ENCODE peak calls at places on chromosomes 6 and 20, in seven cellular contexts. J is IMR-90, Z is neuronal stem cell, D is mesendoderm, A is mesenchymal stem cell, G is H9, O is H1. R is an unnamed sample. For H3K4me1, the result is how much of the 10 kb centered on the place peaks cover.

GRCh38 chr6:15089569-15090144 is 156.2 kb upstream of the JARID2 start:
- DNase-seq in O (no peak), D (no peak), Z (no peak), J (no peak), G (no peak), A (no peak), R (peak)

GRCh38 chr6:54072708-54073313 is 38.4 kb upstream of the MLIP start:
- DNase-seq in A (no peak), Z (no peak), G (no peak), D (peak), J (no peak), O (no peak), R (no peak)

GRCh38 chr6:73969982-73970960 is 274.3 kb downstream of the CD109 start:
- DNase-seq in J (peak), A (peak), Z (peak), D (peak), O (no peak), G (no peak), R (peak)

GRCh38 chr6:95248501-95248900 is 328.8 kb upstream of the MANEA start:
- DNase-seq in Z (no peak), D (no peak), A (no peak), J (peak), G (no peak), O (no peak), R (no peak)

GRCh38 chr20:59636791-59637370 is 32.5 kb downstream of the PHACTR3 start:
- DNase-seq in Z (no peak), D (no peak), O (no peak), G (no peak), J (no peak), A (no peak), R (no peak)

GRCh38 chr6:156777577-156777865 is 343 bp downstream of the ARID1B start:
- DNase-seq in A (no peak), O (no peak), G (no peak), D (no peak), Z (no peak), J (no peak), R (no peak)

GRCh38 chr20:45919536-45919933 is 7.6 kb upstream of the PLTP start:
- DNase-seq in D (no peak), A (peak), G (no peak), Z (no peak), O (no peak), J (peak), R (no peak)

GRCh38 chr20:40317156-40317790 is 371.8 kb downstream of the MAFB start:
- DNase-seq in J (no peak), A (no peak), D (no peak), Z (no peak), G (no peak), O (no peak), R (peak)

GRCh38 chr6:157561037-157561790 is 180.2 kb downstream of the ZDHHC14 start:
- DNase-seq in Z (no peak), O (no peak), A (no peak), D (no peak), G (no peak), J (no peak), R (no peak)

GRCh38 chr20:47561175-47561574 is 59.5 kb downstream of the NCOA3 start:
- DNase-seq in A (peak), D (no peak), J (peak), Z (no peak), G (no peak), O (no peak), R (no peak)

GRCh38 chr6:31070711-31071197 is 41.6 kb downstream of the C6orf15 start:
- DNase-seq in A (peak), Z (peak), G (peak), J (peak), D (peak), O (peak), R (peak)

GRCh38 chr6:35717449-35718353 is 19.1 kb upstream of the ARMC12 start:
- DNase-seq in Z (no peak), A (no peak), O (no peak), D (no peak), G (no peak), J (no peak), R (no peak)

GRCh38 chr20:41394931-41395668 is 28.5 kb upstream of the EMILIN3 start:
- DNase-seq in O (no peak), A (no peak), J (no peak), Z (no peak), D (no peak), G (no peak), R (no peak)

GRCh38 chr6:33696538-33697518 is 14.7 kb downstream of the UQCC2 start:
- DNase-seq in O (no peak), A (peak), Z (no peak), J (peak), D (no peak), G (peak), R (no peak)

GRCh38 chr20:44810061-44810390 is 320 bp downstream of the RIMS4 start:
- DNase-seq in D (peak), Z (no peak), G (no peak), J (no peak), A (no peak), O (no peak), R (no peak)

GRCh38 chr6:156955494-156956183 is 178.5 kb downstream of the ARID1B start:
- DNase-seq in Z (no peak), D (no peak), A (no peak), G (no peak), O (no peak), J (no peak), R (no peak)

GRCh38 chr20:63893999-63894357 is 948 bp upstream of the DNAJC5 start:
- DNase-seq in D (no peak), Z (no peak), O (no peak), A (peak), G (no peak), J (no peak), R (no peak)
- H4K8ac ChIP-seq in D (no peak), Z (no peak), O (no peak), A (no peak), G (no peak), J (peak), R (no peak)

DNA sequence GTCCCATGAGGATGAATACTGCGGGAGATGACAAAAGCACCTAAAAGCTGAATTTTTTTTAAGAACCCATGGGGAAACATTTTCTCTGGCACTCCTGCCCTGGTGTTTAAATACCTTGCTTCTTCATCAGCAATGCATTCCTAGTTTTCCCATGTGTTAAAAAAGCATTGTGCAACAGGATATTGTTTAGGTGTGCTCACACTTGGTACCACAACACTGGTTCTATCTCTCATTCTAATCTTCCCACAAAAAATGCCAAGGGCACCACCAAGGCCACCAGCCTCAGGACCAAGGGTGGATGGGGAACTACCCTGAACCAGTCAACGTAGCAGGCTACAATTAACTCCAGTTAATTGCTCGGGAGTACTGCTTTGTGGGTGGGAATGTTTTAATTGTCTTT is 50.9 kb downstream of the ALDH5A1 start:
- DNase-seq in A (no peak), Z (no peak), G (no peak), D (no peak), J (no peak), O (no peak), R (peak)
- H3K4ac ChIP-seq in A (no peak), Z (no peak), G (no peak), D (no peak), J (no peak), O (no peak), R (no peak)

DNA sequence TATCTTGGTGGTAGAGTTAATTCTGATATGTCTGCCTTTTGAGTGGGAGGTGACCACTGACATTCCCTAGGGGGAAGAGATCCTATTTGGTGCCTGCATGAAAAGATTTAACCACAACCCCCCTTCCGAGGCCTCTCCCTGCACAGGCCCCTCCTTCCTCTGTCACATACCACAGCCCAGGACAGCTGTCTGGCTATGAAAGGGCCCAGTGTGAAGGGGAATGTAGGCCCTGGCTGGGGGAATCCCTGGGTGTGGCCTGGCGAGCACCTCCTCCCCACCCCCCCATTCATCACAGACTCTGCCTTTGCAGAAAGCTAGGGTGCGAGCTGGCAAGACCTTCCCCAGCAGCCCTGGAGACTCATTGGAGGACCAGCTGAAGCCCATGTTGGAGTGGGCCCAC is 27.4 kb upstream of the MAPRE1 start:
- DNase-seq in G (no peak), A (peak), O (no peak), J (peak), Z (peak), D (peak), R (no peak)
- H3K4me1 ChIP-seq in G (under half), A (under half), O (under half), J (under half), Z (under half), D (under half), R (under half)

DNA sequence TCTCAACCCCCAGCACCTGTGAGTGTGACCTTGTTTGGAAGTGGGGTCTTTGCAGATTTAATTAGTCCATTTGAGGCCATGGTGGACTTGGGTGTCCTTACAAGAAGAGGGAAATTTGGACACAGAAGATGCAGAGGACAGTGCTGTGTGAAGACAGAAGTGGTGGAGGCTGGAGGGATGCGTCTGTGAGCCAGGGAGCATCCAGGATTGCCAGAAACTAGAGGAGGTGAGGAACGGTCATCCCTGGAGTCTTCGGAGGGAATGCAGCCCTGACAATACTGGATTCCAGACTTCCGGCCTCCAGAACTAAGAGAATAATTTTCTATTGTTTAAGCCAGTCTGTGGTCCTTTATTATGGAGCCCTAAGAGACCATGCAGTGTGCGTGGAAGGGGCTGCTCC is 22.9 kb upstream of the NPBWR2 start:
- DNase-seq in Z (no peak), D (no peak), O (no peak), G (no peak), J (no peak), A (no peak), R (no peak)
- H4K8ac ChIP-seq in Z (no peak), D (no peak), O (no peak), G (no peak), J (no peak), A (no peak), R (no peak)

GRCh38 chr20:24207803-24208300 is 219.3 kb upstream of the GGTLC1 start:
- DNase-seq in D (no peak), Z (no peak), G (no peak), A (no peak), O (no peak), J (no peak), R (no peak)

GRCh38 chr20:24211972-24212371 is 223.4 kb upstream of the GGTLC1 start:
- DNase-seq in Z (no peak), G (no peak), D (no peak), O (no peak), J (no peak), A (no peak), R (no peak)

GRCh38 chr20:24206995-24207394 is 218.4 kb upstream of the GGTLC1 start:
- DNase-seq in O (no peak), D (peak), J (no peak), G (no peak), A (no peak), Z (no peak), R (peak)

GRCh38 chr20:24208652-24209051 is 220.1 kb upstream of the GGTLC1 start:
- DNase-seq in D (peak), O (no peak), Z (no peak), G (peak), A (no peak), J (no peak), R (no peak)

GRCh38 chr20:24212494-24212893 is 223.9 kb upstream of the GGTLC1 start:
- DNase-seq in O (no peak), Z (no peak), A (no peak), D (no peak), G (no peak), J (no peak), R (no peak)
- H3K4ac ChIP-seq in O (no peak), Z (no peak), A (no peak), D (no peak), G (no peak), J (no peak), R (no peak)

GRCh38 chr20:49990310-49990720 is 7.5 kb downstream of the SNAI1 start:
- DNase-seq in O (no peak), Z (no peak), J (no peak), A (peak), G (no peak), D (peak), R (peak)
- H3K4me1 ChIP-seq in O (under half), Z (under half), J (under half), A (under half), G (under half), D (under half), R (under half)

GRCh38 chr6:12476484-12476883 is 186.3 kb downstream of the EDN1 start:
- DNase-seq in G (no peak), A (no peak), Z (no peak), D (no peak), O (no peak), J (no peak), R (no peak)

GRCh38 chr6:12479451-12479850 is 189.3 kb downstream of the EDN1 start:
- DNase-seq in O (no peak), A (no peak), D (no peak), G (no peak), Z (no peak), J (no peak), R (no peak)

GRCh38 chr6:12479885-12480284 is 189.7 kb downstream of the EDN1 start:
- DNase-seq in J (peak), Z (no peak), G (no peak), O (no peak), D (no peak), A (no peak), R (no peak)

GRCh38 chr6:12480379-12480778 is 190.2 kb downstream of the EDN1 start:
- DNase-seq in O (no peak), J (no peak), A (no peak), D (no peak), G (no peak), Z (no peak), R (no peak)

DNA sequence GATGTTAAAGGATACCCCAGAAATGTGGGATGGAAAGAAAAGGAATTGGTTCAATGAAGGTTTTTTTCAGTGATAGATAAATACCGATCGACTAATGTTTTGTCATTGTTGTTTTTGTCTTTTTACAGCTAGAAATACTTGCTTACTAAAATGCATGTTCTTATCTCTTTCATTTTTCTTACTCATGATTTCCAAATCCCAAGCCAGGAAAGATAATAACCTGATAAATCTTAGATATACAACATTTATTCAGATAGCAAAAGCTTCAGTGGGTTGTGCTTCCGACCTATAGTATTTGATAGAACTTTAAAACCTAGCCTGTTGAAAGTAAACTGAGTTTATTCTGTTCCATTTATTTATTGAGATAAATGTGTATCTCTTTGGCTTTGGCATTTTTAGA is 187.5 kb downstream of the EDN1 start:
- DNase-seq in J (peak), A (no peak), O (no peak), D (no peak), G (no peak), Z (no peak), R (peak)
- H4K8ac ChIP-seq in J (no peak), A (no peak), O (no peak), D (no peak), G (no peak), Z (no peak), R (no peak)

GRCh38 chr6:28580484-28580883 is 54.8 kb downstream of the GPX5 start:
- DNase-seq in J (no peak), G (no peak), O (no peak), Z (no peak), D (no peak), A (no peak), R (no peak)
- H3K4ac ChIP-seq in J (no peak), G (no peak), O (no peak), Z (no peak), D (no peak), A (no peak), R (no peak)